ENCODE peak calls at places on chromosome 5, in nine cellular contexts. P, A, T, I, S, Y, K, Q and V are unnamed samples.

GRCh38 chr5:170179626-170180025 is 53.2 kb upstream of the C5orf58 start:
- DNase-seq in Q (no peak), I (peak), K (no peak), Y (no peak), A (no peak), T (no peak), P (no peak), S (no peak), V (no peak)

GRCh38 chr5:175642998-175643397 is 14.9 kb upstream of the HRH2 start:
- DNase-seq in P (no peak), Q (no peak), Y (no peak), I (no peak), K (no peak), S (no peak), A (no peak), T (no peak), V (no peak)

GRCh38 chr5:56640763-56641406 is 174.5 kb upstream of the MAP3K1 start:
- DNase-seq in P (no peak), Y (no peak), Q (no peak), T (no peak), S (no peak), A (peak), K (no peak), I (no peak), V (peak)

GRCh38 chr5:54601393-54601792 is 83.8 kb downstream of the SNX18 start:
- DNase-seq in P (no peak), T (no peak), I (no peak), K (no peak), S (no peak), Y (no peak), A (no peak), Q (no peak), V (no peak)

GRCh38 chr5:107553063-107553676 is 117.6 kb downstream of the EFNA5 start:
- DNase-seq in I (peak), T (no peak), P (no peak), A (no peak), Q (no peak), S (no peak), Y (no peak), K (no peak), V (no peak)

GRCh38 chr5:53815471-53815870 is 255.0 kb downstream of the NDUFS4 start:
- DNase-seq in I (peak), Y (no peak), Q (no peak), K (no peak), S (no peak), A (no peak), T (no peak), P (no peak), V (no peak)

GRCh38 chr5:8844847-8845246 is 701.0 kb downstream of the SEMA5A start:
- DNase-seq in A (no peak), Y (no peak), I (no peak), S (no peak), P (no peak), Q (no peak), K (no peak), T (no peak), V (no peak)

GRCh38 chr5:1934801-1935429 is 52.2 kb upstream of the IRX4 start:
- DNase-seq in T (no peak), K (no peak), P (no peak), Y (no peak), A (no peak), S (no peak), I (peak), Q (no peak), V (peak)

GRCh38 chr5:37859805-37860204 is 20.0 kb upstream of the GDNF start:
- DNase-seq in S (no peak), Y (no peak), T (no peak), Q (no peak), I (no peak), P (no peak), K (no peak), A (no peak), V (no peak)

GRCh38 chr5:62112689-62113220 is 193.3 kb upstream of the KIF2A start:
- DNase-seq in A (no peak), Q (no peak), Y (no peak), P (no peak), T (no peak), K (no peak), S (no peak), I (no peak), V (no peak)

GRCh38 chr5:112576298-112576925 is 157.3 kb upstream of the EPB41L4A start:
- DNase-seq in K (peak), P (no peak), T (no peak), Y (no peak), A (no peak), S (peak), I (no peak), Q (no peak), V (no peak)

GRCh38 chr5:77987331-77987730 is 211.2 kb upstream of the TBCA start:
- DNase-seq in K (no peak), P (no peak), A (no peak), T (no peak), I (no peak), Y (peak), S (no peak), Q (no peak), V (no peak)